ENCODE peak calls at places on chromosome 16, in six cellular contexts. D is astrocyte of the spinal cord, S is brain microvascular endothelial cell, M is adrenal gland, U is BJ, V is fibroblast of lung. H is an unnamed sample.

GRCh38 chr16:50735629-50736122 is 6.2 kb upstream of the CYLD start:
- DNase-seq in S (no peak), D (no peak), M (no peak), U (no peak), V (no peak), H (no peak)

GRCh38 chr16:86044881-86045600 is 146.1 kb downstream of the IRF8 start:
- DNase-seq in S (no peak), M (no peak), V (no peak), U (no peak), D (no peak), H (no peak)

GRCh38 chr16:68113765-68114240 is 28.6 kb downstream of the NFATC3 start:
- DNase-seq in D (no peak), M (no peak), V (no peak), S (no peak), U (no peak), H (no peak)

GRCh38 chr16:82924075-82924854 is 297.5 kb downstream of the CDH13 start:
- DNase-seq in S (no peak), V (peak), U (no peak), M (no peak), D (no peak), H (no peak)

GRCh38 chr16:50067290-50067853 is 1.6 kb downstream of the HEATR3 start:
- DNase-seq in D (peak), U (no peak), S (peak), V (peak), M (peak), H (no peak)

GRCh38 chr16:51374346-51374745 is 223.3 kb upstream of the SALL1 start:
- DNase-seq in S (peak), V (peak), U (peak), D (peak), M (no peak), H (peak)

GRCh38 chr16:47939690-47940089 is 216.1 kb downstream of the ABCC12 start:
- DNase-seq in V (no peak), D (no peak), S (no peak), U (no peak), M (no peak), H (no peak)

GRCh38 chr16:87709677-87710076 is 56.1 kb downstream of the KLHDC4 start:
- DNase-seq in M (no peak), U (no peak), S (no peak), V (no peak), D (no peak), H (no peak)

GRCh38 chr16:85846461-85846860 is 47.0 kb downstream of the COX4I1 start:
- DNase-seq in D (no peak), S (no peak), V (no peak), M (peak), U (no peak), H (no peak)

GRCh38 chr16:58652741-58653140 is 23.1 kb upstream of the CNOT1 start:
- DNase-seq in V (peak), U (no peak), D (no peak), M (peak), S (peak), H (no peak)

GRCh38 chr16:12097523-12098428 is 121.2 kb downstream of the SNX29 start:
- DNase-seq in U (peak), V (peak), D (peak), S (no peak), M (peak), H (no peak)

GRCh38 chr16:56547120-56547948 is 17.5 kb upstream of the MT4 start:
- DNase-seq in M (peak), V (peak), U (peak), D (peak), S (peak), H (peak)

GRCh38 chr16:77674888-77675287 is 47.4 kb upstream of the NUDT7 start:
- DNase-seq in M (no peak), U (no peak), D (peak), S (peak), V (peak), H (peak)

GRCh38 chr16:3529175-3529574 is 28.4 kb downstream of the CLUAP1 start:
- DNase-seq in S (no peak), D (no peak), V (no peak), M (no peak), U (no peak), H (no peak)

GRCh38 chr16:965487-965886 is 5.3 kb downstream of the LMF1 start:
- DNase-seq in V (no peak), U (no peak), S (no peak), D (no peak), M (no peak), H (no peak)

GRCh38 chr16:66367968-66368891 is 1.7 kb downstream of the CDH5 start:
- DNase-seq in U (no peak), S (no peak), M (no peak), D (no peak), V (no peak), H (no peak)

GRCh38 chr16:53370827-53371226 is 63.4 kb upstream of the RBL2 start:
- DNase-seq in D (no peak), V (no peak), M (no peak), U (no peak), S (no peak), H (no peak)

GRCh38 chr16:14303654-14304394 is 232.7 kb downstream of the MRTFB start:
- DNase-seq in S (no peak), D (no peak), V (no peak), U (no peak), M (no peak), H (no peak)

GRCh38 chr16:51880776-51881175 is 666.2 kb downstream of the TOX3 start:
- DNase-seq in D (peak), S (peak), M (no peak), V (peak), U (peak), H (peak)

GRCh38 chr16:85284138-85284897 is 172.0 kb upstream of the CIBAR2 start:
- DNase-seq in U (no peak), V (no peak), S (no peak), M (no peak), D (no peak), H (no peak)

GRCh38 chr16:27096375-27096774 is 29.6 kb downstream of the C16orf82 start:
- DNase-seq in S (no peak), V (no peak), D (no peak), U (no peak), M (no peak), H (no peak)

GRCh38 chr16:78228704-78229103 is 129.2 kb downstream of the WWOX start:
- DNase-seq in S (no peak), D (no peak), U (no peak), V (no peak), M (no peak), H (no peak)

GRCh38 chr16:1300664-1301476 is 8.6 kb upstream of the UBE2I start:
- DNase-seq in U (no peak), V (no peak), S (peak), D (peak), M (peak), H (no peak)

GRCh38 chr16:1054660-1055556 is 17.6 kb upstream of the SSTR5 start:
- DNase-seq in V (peak), U (no peak), M (peak), S (no peak), D (peak), H (no peak)

GRCh38 chr16:56532714-56533113 is 12.9 kb upstream of the BBS2 start:
- DNase-seq in S (no peak), D (no peak), U (no peak), M (no peak), V (no peak), H (no peak)

GRCh38 chr16:66728117-66728787 is 23.2 kb downstream of the DYNC1LI2 start:
- DNase-seq in M (peak), D (peak), V (peak), U (no peak), S (no peak), H (no peak)

GRCh38 chr16:86874141-86874540 is 295.8 kb downstream of the FOXL1 start:
- DNase-seq in U (no peak), M (no peak), D (no peak), S (no peak), V (no peak), H (no peak)

GRCh38 chr16:54193656-54194007 is 93.0 kb downstream of the IRX3 start:
- DNase-seq in U (no peak), D (peak), S (peak), M (peak), V (peak), H (no peak)

GRCh38 chr16:19583665-19584300 is 28.3 kb downstream of the VPS35L start:
- DNase-seq in D (peak), M (peak), U (no peak), V (peak), S (peak), H (no peak)

GRCh38 chr16:65570261-65570660 is 448.4 kb upstream of the CDH11 start:
- DNase-seq in V (no peak), S (no peak), D (no peak), U (no peak), M (no peak), H (no peak)

GRCh38 chr16:66081967-66082366 is 284.5 kb upstream of the CDH5 start:
- DNase-seq in U (peak), V (peak), M (no peak), S (peak), D (peak), H (no peak)

GRCh38 chr16:79972053-79972704 is 371.6 kb upstream of the MAF start:
- DNase-seq in M (peak), S (no peak), U (no peak), V (peak), D (no peak), H (no peak)

GRCh38 chr16:28930652-28931051 is 1.1 kb upstream of the CD19 start:
- DNase-seq in S (no peak), V (no peak), D (no peak), U (no peak), M (no peak), H (no peak)

GRCh38 chr16:49280022-49280741 is 1.5 kb downstream of the CBLN1 start:
- DNase-seq in D (no peak), M (no peak), U (no peak), S (no peak), V (no peak), H (no peak)

GRCh38 chr16:13935408-13935807 is 15.5 kb downstream of the ERCC4 start:
- DNase-seq in V (no peak), U (no peak), S (no peak), M (no peak), D (no peak), H (no peak)

GRCh38 chr16:66580605-66581209 is 1.4 kb downstream of the CMTM2 start:
- DNase-seq in M (no peak), V (peak), D (peak), S (peak), U (no peak), H (peak)

GRCh38 chr16:87806608-87807546 is 41.1 kb upstream of the KLHDC4 start:
- DNase-seq in D (peak), M (peak), V (peak), U (peak), S (peak), H (peak)

GRCh38 chr16:1430214-1430758 is 592 bp upstream of the PERCC1 start:
- DNase-seq in M (no peak), D (no peak), S (no peak), V (no peak), U (no peak), H (no peak)

GRCh38 chr16:80418772-80419355 is 121.9 kb upstream of the DYNLRB2 start:
- DNase-seq in D (no peak), M (no peak), V (no peak), U (no peak), S (no peak), H (no peak)

GRCh38 chr16:4116328-4117249 is at the start of gene ADCY9:
- DNase-seq in V (peak), D (peak), M (peak), U (no peak), S (no peak), H (no peak)

DNA sequence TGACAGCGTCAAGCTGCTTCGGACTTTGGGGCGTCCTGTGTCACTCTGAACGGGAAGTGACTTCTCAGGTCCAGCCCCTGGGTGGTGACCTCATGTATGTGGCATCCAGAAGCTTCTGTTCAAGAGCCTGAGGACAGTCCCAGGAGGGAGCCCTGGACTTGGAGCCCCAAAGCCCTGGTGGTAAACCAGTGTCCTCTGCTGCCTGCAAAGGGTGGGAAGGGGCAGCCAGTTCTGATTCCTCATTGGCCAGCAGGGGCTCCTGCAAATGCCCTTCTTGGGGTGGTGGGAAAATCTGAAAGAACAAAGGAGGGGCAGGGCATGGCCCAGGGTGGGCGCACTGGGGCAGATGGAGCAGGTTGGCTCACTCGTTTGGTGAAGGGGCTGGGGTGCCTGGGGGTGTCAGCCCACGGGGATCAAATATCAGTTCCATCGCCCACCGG is 1.6 kb downstream of the OSGIN1 start:
- DNase-seq in D (peak), V (peak), S (peak), M (peak), U (no peak), H (no peak)
- H3K4me3 ChIP-seq in D (no peak), V (peak), S (no peak), M (peak), U (no peak), H (no peak)

GRCh38 chr16:71311553-71312158 is 22.5 kb upstream of the CMTR2 start:
- DNase-seq in D (peak), M (no peak), S (no peak), U (no peak), V (peak), H (no peak)
- TF ChIP-seq CTCF in D (peak), M (peak), S (peak), U (peak), V (peak), H (peak)

GRCh38 chr16:88973415-88974050 is 3.5 kb downstream of the CBFA2T3 start:
- DNase-seq in U (no peak), V (no peak), M (no peak), D (no peak), S (no peak), H (no peak)
- H3K4me3 ChIP-seq in U (no peak), V (no peak), M (no peak), D (no peak), S (no peak), H (no peak)

DNA sequence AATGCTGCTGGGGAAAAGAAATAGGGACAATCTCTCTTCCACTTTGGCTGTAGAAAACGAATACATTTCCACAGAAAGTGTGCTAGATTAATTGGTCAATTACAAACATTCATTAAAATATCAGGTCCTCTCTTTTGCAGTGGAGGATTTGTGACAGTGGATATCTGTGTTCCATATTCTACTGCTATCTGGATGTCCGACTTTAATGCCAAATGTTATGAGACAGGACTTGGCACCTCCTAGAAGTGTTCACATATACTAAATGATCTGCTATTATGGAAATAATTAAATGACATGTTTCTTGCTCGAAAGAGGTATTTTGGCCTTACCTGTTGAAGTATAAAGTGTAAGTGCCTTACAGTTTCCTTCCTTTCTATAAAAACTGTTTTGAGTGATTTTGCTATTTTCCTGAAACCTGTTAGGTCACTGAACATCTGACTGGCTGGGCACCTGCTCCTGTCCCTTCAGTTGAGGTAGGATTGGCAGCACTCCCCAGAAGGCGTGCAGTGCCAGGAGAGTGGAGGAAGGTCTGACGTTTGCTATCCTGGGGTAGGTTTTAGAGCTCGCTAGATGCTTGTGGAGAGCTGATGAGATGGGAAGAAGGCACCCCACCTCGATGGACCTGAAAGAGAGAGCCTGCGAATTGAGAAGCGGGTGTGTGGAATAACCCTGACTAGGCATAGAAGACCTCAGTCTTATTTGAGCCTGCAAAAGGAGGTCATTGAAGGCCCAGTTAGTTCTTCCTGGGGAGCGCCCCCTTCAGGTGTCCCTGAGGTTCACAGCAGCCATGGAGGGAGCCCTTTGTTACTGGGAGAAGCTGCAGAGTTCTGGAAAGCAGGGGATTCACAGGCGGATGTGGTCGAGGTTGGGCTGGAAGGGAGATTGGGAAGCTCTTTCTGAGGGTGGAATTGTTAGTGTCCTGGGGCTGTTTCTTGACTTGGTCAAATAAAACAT is 159.4 kb upstream of the ZNF267 start:
- DNase-seq in U (no peak), D (no peak), S (no peak), M (peak), V (no peak), H (no peak)
- TF ChIP-seq CTCF in U (peak), D (peak), S (peak), M (no peak), V (no peak), H (peak)

DNA sequence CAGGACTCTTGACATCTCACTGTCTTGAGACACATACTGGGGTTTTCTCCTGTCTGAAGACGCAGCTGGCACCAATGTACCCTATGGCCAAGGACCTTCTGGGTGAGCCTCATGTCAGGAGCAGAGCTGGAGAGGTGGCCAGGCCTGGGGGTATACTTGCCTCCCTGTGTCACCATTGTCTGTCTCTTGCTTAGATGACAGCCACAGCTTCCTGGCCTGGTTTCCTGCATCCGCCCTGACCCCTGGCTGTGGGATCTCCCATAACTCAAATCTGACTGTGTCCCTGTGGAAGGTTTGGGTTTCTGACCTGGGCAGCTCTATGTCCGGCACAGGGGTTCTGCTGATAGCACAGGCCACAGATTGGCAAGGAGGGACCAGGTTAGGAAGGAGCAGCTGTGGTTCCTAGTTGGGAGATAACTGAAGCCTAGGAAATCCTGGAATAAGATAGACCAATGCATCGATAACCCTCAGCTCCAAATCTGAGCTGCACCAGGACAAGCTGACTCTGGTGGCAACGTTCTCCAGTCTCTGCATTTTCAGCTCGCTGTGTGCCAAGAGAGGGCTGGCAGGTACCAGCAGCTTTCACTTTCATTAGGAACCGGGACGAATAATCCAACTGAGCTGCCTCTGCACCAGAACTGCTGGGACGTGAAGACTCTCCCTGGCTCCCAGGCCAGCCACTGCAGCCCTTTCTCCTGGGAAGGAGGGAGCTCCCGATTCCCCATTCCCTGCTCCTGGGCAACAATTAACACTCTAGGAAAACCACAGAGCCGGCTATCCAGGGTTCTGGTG is 5.0 kb downstream of the DEXI start:
- DNase-seq in U (no peak), V (no peak), M (peak), D (no peak), S (no peak), H (no peak)
- H3K4me3 ChIP-seq in U (no peak), V (no peak), M (peak), D (no peak), S (no peak), H (no peak)

H was measured in AG04449.